ENCODE peak calls at places on chromosomes 11 and 22, in ten cellular contexts. C is tibial artery, H is K562, Q is tibial nerve, J is MCF 10A, L is nephron progenitor cell, P is mucosa of descending colon, X is cardiac muscle cell, T is sigmoid colon, G is GM20000. K is an unnamed sample.
A peak's percentile ranks its signal among the peaks of the same experiment; 100 is the strongest.

GRCh38 chr11:10407055-10407454 is 48.0 kb upstream of the AMPD3 start:
- DNase-seq in C (no peak), H (peak; percentile 39), Q (no peak), J (peak; percentile 85), L (no peak), P (no peak), X (no peak), T (no peak), G (no peak), K (peak; percentile 96)

GRCh38 chr11:44171518-44171917 is 76.0 kb downstream of the EXT2 start:
- DNase-seq in C (no peak), H (no peak), Q (no peak), J (no peak), L (no peak), P (no peak), X (no peak), T (no peak), G (no peak), K (no peak)

GRCh38 chr11:55697817-55698216 is 35.8 kb downstream of the OR4C6 start:
- DNase-seq in C (no peak), H (no peak), Q (no peak), J (no peak), L (no peak), P (no peak), X (no peak), T (no peak), G (peak; percentile 4), K (no peak)

GRCh38 chr22:44531487-44531886 is 33.5 kb upstream of the RTL6 start:
- DNase-seq in C (no peak), H (no peak), Q (no peak), J (peak; percentile 27), L (no peak), P (no peak), X (no peak), T (peak; percentile 79), G (no peak), K (no peak)

GRCh38 chr11:33315822-33316221 is 58.6 kb downstream of the HIPK3 start:
- DNase-seq in C (no peak), H (no peak), Q (no peak), J (no peak), L (no peak), P (no peak), X (no peak), T (no peak), G (no peak), K (no peak)

GRCh38 chr22:39297490-39298193 is 21.8 kb downstream of the RPL3 start:
- DNase-seq in C (no peak), H (no peak), Q (no peak), J (no peak), L (no peak), P (no peak), X (no peak), T (no peak), G (no peak), K (no peak)

GRCh38 chr22:46084376-46084775 is 66.0 kb upstream of the PPARA start:
- DNase-seq in C (peak; percentile 22), H (no peak), Q (no peak), J (no peak), L (no peak), P (no peak), X (no peak), T (no peak), G (no peak), K (no peak)

GRCh38 chr22:44256860-44257560 is 55.7 kb downstream of the SHISAL1 start:
- DNase-seq in C (no peak), H (no peak), Q (no peak), J (no peak), L (no peak), P (no peak), X (no peak), T (no peak), G (no peak), K (no peak)

GRCh38 chr22:39954584-39955055 is 5.6 kb upstream of the TMA7B start:
- DNase-seq in C (no peak), H (no peak), Q (peak; percentile 18), J (peak; percentile 15), L (no peak), P (no peak), X (no peak), T (no peak), G (no peak), K (no peak)

GRCh38 chr11:70323811-70324210 is 53.3 kb downstream of the PPFIA1 start:
- DNase-seq in C (no peak), H (no peak), Q (no peak), J (peak; percentile 0), L (no peak), P (no peak), X (no peak), T (no peak), G (no peak), K (peak; percentile 32)

GRCh38 chr22:38257650-38258246 is 15.1 kb downstream of the TMEM184B start:
- DNase-seq in C (no peak), H (no peak), Q (no peak), J (no peak), L (no peak), P (peak; percentile 69), X (peak; percentile 38), T (no peak), G (no peak), K (no peak)

GRCh38 chr11:197741-198235 is 4.9 kb downstream of the SCGB1C1 start:
- DNase-seq in C (no peak), H (no peak), Q (no peak), J (no peak), L (no peak), P (no peak), X (no peak), T (peak; percentile 63), G (no peak), K (no peak)

GRCh38 chr11:67998150-67999045 is 5.5 kb downstream of the UNC93B1 start:
- DNase-seq in C (no peak), H (no peak), Q (no peak), J (no peak), L (no peak), P (no peak), X (no peak), T (no peak), G (no peak), K (no peak)

GRCh38 chr22:39123811-39124668 is 27.0 kb downstream of the APOBEC3H start:
- DNase-seq in C (no peak), H (no peak), Q (no peak), J (no peak), L (peak; percentile 55), P (no peak), X (peak; percentile 52), T (peak; percentile 66), G (peak; percentile 12), K (no peak)

DNA sequence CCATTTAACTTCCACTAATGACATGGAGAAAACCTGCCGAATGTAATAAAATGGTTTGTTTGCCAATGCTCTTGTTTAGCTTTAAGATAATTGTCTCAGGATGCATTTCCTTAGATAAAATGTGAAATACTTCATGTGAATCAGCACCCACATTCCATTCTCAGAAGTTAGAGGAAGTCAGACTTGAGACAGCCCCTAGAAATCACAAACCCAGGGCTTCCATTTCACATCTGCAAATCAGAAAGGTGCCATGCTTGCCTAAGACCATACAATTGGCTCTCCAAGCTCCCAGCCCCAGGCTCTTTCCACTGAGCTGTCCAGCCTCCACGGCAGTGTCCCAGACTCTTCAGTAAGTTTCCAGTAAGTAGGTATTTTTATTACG is 35.6 kb upstream of the ADORA2A start:
- DNase-seq in C (no peak), H (no peak), Q (no peak), J (no peak), L (no peak), P (no peak), X (no peak), T (no peak), G (no peak), K (peak; percentile 42)
- TF ChIP-seq CTCF in C (no peak), H (no peak), Q (no peak), J (no peak), L (no peak), P (no peak), X (no peak), T (no peak), G (no peak), K (no peak)

DNA sequence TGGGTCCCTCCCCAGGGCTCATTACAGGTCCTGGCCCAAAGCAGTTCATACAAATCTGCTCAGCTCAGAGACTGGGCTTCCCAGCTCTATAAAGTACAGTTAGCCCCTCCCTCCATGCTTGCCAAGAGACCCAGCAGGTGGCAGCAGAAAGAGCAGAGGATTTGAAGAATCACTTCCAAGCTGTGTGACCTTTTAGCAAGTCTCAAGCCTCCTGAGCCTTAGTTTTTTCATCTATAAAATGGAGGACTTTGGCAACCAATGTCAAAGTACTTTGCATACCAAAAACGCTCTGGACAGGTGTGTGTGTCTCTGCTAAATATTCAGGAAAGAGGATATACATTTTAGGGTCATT is 26.6 kb downstream of the RELT start:
- DNase-seq in C (no peak), H (peak; percentile 36), Q (no peak), J (peak; percentile 17), L (no peak), P (no peak), X (no peak), T (no peak), G (no peak), K (no peak)
- TF ChIP-seq CTCF in C (no peak), H (peak; percentile 52), Q (peak; percentile 7), J (peak; percentile 17), L (no peak), P (no peak), X (peak; percentile 27), T (no peak), G (no peak), K (peak; percentile 31)

GRCh38 chr11:57638811-57639320 is 10.8 kb downstream of the YPEL4 start:
- DNase-seq in C (no peak), H (no peak), Q (no peak), J (no peak), L (peak; percentile 46), P (no peak), X (peak; percentile 41), T (no peak), G (no peak), K (no peak)
- TF ChIP-seq CTCF in C (no peak), H (no peak), Q (no peak), J (no peak), L (no peak), P (no peak), X (peak; percentile 2), T (no peak), G (no peak), K (no peak)

GRCh38 chr11:86954288-86955110 is 696 bp downstream of the FZD4 start:
- DNase-seq in C (peak; percentile 45), H (peak; percentile 23), Q (peak; percentile 57), J (peak; percentile 21), L (peak; percentile 43), P (peak; percentile 34), X (peak; percentile 52), T (peak; percentile 72), G (no peak), K (no peak)

GRCh38 chr11:86952221-86952875 is 2.8 kb downstream of the FZD4 start:
- DNase-seq in C (no peak), H (no peak), Q (no peak), J (no peak), L (no peak), P (no peak), X (no peak), T (no peak), G (no peak), K (no peak)

GRCh38 chr11:86951706-86952105 is 3.5 kb downstream of the FZD4 start:
- DNase-seq in C (no peak), H (no peak), Q (no peak), J (no peak), L (no peak), P (no peak), X (no peak), T (no peak), G (no peak), K (no peak)

GRCh38 chr11:86955111-86955673 is at the start of gene FZD4:
- DNase-seq in C (peak; percentile 86), H (peak; percentile 97), Q (peak; percentile 74), J (peak; percentile 89), L (peak; percentile 94), P (peak; percentile 90), X (peak; percentile 96), T (peak; percentile 95), G (peak; percentile 95), K (peak; percentile 49)

GRCh38 chr11:86952933-86953637 is 2.1 kb downstream of the FZD4 start:
- DNase-seq in C (no peak), H (no peak), Q (no peak), J (no peak), L (no peak), P (no peak), X (no peak), T (no peak), G (no peak), K (no peak)
- TF ChIP-seq CTCF in C (no peak), H (no peak), Q (no peak), J (no peak), L (no peak), P (no peak), X (no peak), T (peak; percentile 12), G (no peak), K (no peak)

K was measured in bronchial epithelial cell.